ENCODE peak calls at places on chromosomes 5 and 9, in six cellular contexts. A, T, P, Y, Z and R are unnamed samples.

GRCh38 chr9:123960366-123960765 is 30.4 kb upstream of the DENND1A start:
- DNase-seq in A (no peak), Y (no peak), Z (no peak), P (no peak), T (no peak), R (peak; percentile 59)

GRCh38 chr9:86732514-86732913 is 214.8 kb downstream of the GAS1 start:
- DNase-seq in Z (no peak), P (peak; percentile 83), A (peak; percentile 92), Y (no peak), T (no peak), R (no peak)

GRCh38 chr5:24492231-24492630 is 152.5 kb downstream of the CDH10 start:
- DNase-seq in Y (no peak), P (peak; percentile 46), A (no peak), Z (no peak), T (no peak), R (no peak)

GRCh38 chr5:14937277-14937676 is 65.7 kb upstream of the ANKH start:
- DNase-seq in P (no peak), Y (no peak), T (no peak), Z (no peak), A (no peak), R (no peak)

GRCh38 chr5:77294212-77294611 is 83.7 kb downstream of the PDE8B start:
- DNase-seq in Z (no peak), T (no peak), Y (no peak), P (no peak), A (no peak), R (no peak)

GRCh38 chr5:2006971-2007291 is 124.2 kb upstream of the IRX4 start:
- DNase-seq in P (no peak), A (no peak), T (no peak), Z (no peak), Y (no peak), R (no peak)

GRCh38 chr5:130400091-130400490 is 495.8 kb downstream of the CHSY3 start:
- DNase-seq in Z (no peak), Y (no peak), P (peak; percentile 88), T (no peak), A (no peak), R (no peak)

GRCh38 chr5:22998775-22999174 is 145.6 kb upstream of the CDH12 start:
- DNase-seq in P (no peak), A (no peak), Y (no peak), Z (no peak), T (no peak), R (no peak)

GRCh38 chr9:12708562-12709298 is 15.5 kb downstream of the TYRP1 start:
- DNase-seq in P (peak; percentile 86), Y (no peak), T (no peak), Z (no peak), A (peak; percentile 71), R (no peak)

GRCh38 chr5:10594591-10595210 is 30.8 kb downstream of the ANKRD33B start:
- DNase-seq in Z (no peak), P (no peak), T (no peak), Y (no peak), A (peak; percentile 49), R (no peak)

GRCh38 chr5:71748360-71748759 is 29.3 kb downstream of the CARTPT start:
- DNase-seq in P (no peak), Z (peak; percentile 45), T (no peak), A (no peak), Y (peak; percentile 94), R (no peak)

GRCh38 chr9:128899566-128900322 is 17.8 kb downstream of the LRRC8A start:
- DNase-seq in T (no peak), Z (no peak), P (peak; percentile 41), A (no peak), Y (no peak), R (no peak)

DNA sequence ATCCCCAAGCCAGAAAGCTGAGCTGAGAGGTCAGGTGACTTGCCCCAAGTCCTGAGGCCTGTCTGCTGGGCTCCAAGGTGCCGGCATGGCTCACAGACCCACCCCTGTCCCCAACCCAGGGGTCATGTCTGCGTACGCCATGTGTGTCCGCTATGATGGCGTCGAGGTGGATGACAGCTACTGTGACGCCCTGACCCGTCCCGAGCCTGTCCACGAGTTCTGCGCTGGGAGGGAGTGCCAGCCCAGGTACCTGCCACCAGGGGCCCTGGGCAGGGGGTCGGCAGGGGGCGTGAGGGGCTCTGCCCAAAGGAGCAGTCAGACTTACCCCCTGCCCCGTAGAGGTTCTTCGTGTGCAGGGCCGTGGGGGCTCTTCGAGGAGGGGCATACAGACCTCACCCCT is 32.3 kb downstream of the ADAMTSL2 start:
- DNase-seq in Y (no peak), P (no peak), A (no peak), T (no peak), Z (no peak), R (no peak)
- H3K27me3 ChIP-seq in Y (no peaks in the 10 kb centered on the region), P (no peaks in the 10 kb centered on the region), A (peaks cover 38% of the 10 kb centered on the region), T (no peaks in the 10 kb centered on the region), Z (no peaks in the 10 kb centered on the region), R (no peaks in the 10 kb centered on the region)

GRCh38 chr5:149827501-149827990 is 97.4 kb downstream of the PPARGC1B start:
- DNase-seq in T (no peak), Y (no peak), P (no peak), Z (no peak), A (no peak), R (no peak)
- H3K27me3 ChIP-seq in T (no peaks in the 10 kb centered on the region), Y (no peaks in the 10 kb centered on the region), P (no peaks in the 10 kb centered on the region), Z (no peaks in the 10 kb centered on the region), A (peaks cover 2% of the 10 kb centered on the region), R (no peaks in the 10 kb centered on the region)

DNA sequence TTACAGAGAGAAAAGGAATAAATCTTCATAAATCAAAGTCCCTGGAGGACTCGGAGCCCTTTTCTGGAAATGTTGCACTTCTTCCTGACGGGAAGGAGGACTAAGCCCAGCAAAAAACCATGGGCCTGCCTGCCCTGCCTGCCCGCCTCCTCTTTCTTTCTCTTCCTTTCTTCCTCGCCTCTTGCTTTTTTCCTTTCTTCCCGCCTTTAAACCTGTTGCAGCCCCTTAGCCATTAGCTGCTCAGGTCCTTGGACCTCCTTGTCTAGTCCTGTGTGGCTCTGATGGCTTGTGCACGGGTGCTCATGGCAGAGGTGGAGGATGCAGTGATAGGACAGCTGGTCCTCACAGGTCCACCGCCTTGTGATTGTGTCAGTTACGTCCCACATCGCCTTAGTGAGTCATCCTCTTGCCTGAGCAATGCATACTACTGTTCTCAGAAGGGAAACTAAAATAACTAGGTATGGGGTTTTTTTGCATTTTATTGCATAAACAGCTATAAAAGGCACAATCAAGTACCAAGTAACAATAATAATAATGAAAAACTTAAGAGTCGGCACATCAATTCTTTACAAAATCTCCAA is 6.3 kb downstream of the DMRT3 start:
- DNase-seq in T (no peak), Z (no peak), Y (no peak), P (no peak), A (peak; percentile 4), R (no peak)
- H3K27me3 ChIP-seq in T (peaks cover 40% of the 10 kb centered on the region), Z (peaks cover 100% of the 10 kb centered on the region), Y (peaks cover 18% of the 10 kb centered on the region), P (peaks cover 59% of the 10 kb centered on the region), A (peaks cover 44% of the 10 kb centered on the region), R (no peaks in the 10 kb centered on the region)

GRCh38 chr9:83032065-83032625 is 30.8 kb downstream of the RASEF start:
- DNase-seq in Z (no peak), T (no peak), Y (no peak), P (peak; percentile 53), A (no peak), R (no peak)
- H3K27me3 ChIP-seq in Z (no peaks in the 10 kb centered on the region), T (no peaks in the 10 kb centered on the region), Y (no peaks in the 10 kb centered on the region), P (no peaks in the 10 kb centered on the region), A (no peaks in the 10 kb centered on the region), R (no peaks in the 10 kb centered on the region)

GRCh38 chr5:93572101-93572772 is 8.8 kb downstream of the NR2F1-AS1 start:
- DNase-seq in P (no peak), T (no peak), Y (no peak), Z (no peak), A (no peak), R (no peak)

GRCh38 chr5:93569295-93570164 is 11.5 kb downstream of the NR2F1-AS1 start:
- DNase-seq in T (no peak), P (no peak), A (no peak), Z (no peak), Y (no peak), R (no peak)

GRCh38 chr5:93570294-93571110 is 10.5 kb downstream of the NR2F1-AS1 start:
- DNase-seq in Y (no peak), Z (no peak), P (no peak), T (no peak), A (no peak), R (no peak)

GRCh38 chr5:93572773-93573626 is 8.0 kb downstream of the NR2F1-AS1 start:
- DNase-seq in A (no peak), T (no peak), Y (no peak), Z (no peak), P (no peak), R (no peak)

GRCh38 chr5:93571111-93571977 is 9.7 kb downstream of the NR2F1-AS1 start:
- DNase-seq in A (no peak), Z (no peak), P (no peak), T (no peak), Y (no peak), R (no peak)
- H3K27me3 ChIP-seq in A (no peaks in the 10 kb centered on the region), Z (peaks cover 100% of the 10 kb centered on the region), P (no peaks in the 10 kb centered on the region), T (peaks cover 67% of the 10 kb centered on the region), Y (peaks cover 16% of the 10 kb centered on the region), R (no peaks in the 10 kb centered on the region)

GRCh38 chr5:161547573-161548471 is 1.3 kb upstream of the GABRB2 start:
- DNase-seq in P (no peak), A (no peak), Z (no peak), T (no peak), Y (no peak), R (no peak)

GRCh38 chr5:161548472-161549094 is 2.1 kb upstream of the GABRB2 start:
- DNase-seq in Z (no peak), A (no peak), P (no peak), Y (no peak), T (no peak), R (no peak)

GRCh38 chr5:161546463-161547301 is at the start of gene GABRB2:
- DNase-seq in T (no peak), P (no peak), Y (no peak), Z (peak; percentile 36), A (no peak), R (no peak)

GRCh38 chr5:161545701-161546462 is 643 bp downstream of the GABRB2 start:
- DNase-seq in Z (no peak), Y (no peak), P (no peak), T (no peak), A (no peak), R (no peak)

GRCh38 chr5:161544350-161544765 is 2.2 kb downstream of the GABRB2 start:
- DNase-seq in Y (no peak), T (no peak), P (peak; percentile 33), Z (no peak), A (peak; percentile 4), R (peak; percentile 76)
- H3K27me3 ChIP-seq in Y (peaks cover 21% of the 10 kb centered on the region), T (peaks cover 16% of the 10 kb centered on the region), P (no peaks in the 10 kb centered on the region), Z (peaks cover 76% of the 10 kb centered on the region), A (no peaks in the 10 kb centered on the region), R (no peaks in the 10 kb centered on the region)

GRCh38 chr5:173230741-173231380 is 4.1 kb downstream of the NKX2-5 start:
- DNase-seq in Y (no peak), T (no peak), A (no peak), Z (no peak), P (no peak), R (no peak)
- H3K27me3 ChIP-seq in Y (peaks cover 47% of the 10 kb centered on the region), T (peaks cover 48% of the 10 kb centered on the region), A (peaks cover 93% of the 10 kb centered on the region), Z (peaks cover 97% of the 10 kb centered on the region), P (peaks cover 20% of the 10 kb centered on the region), R (no peaks in the 10 kb centered on the region)

GRCh38 chr5:176732736-176733585 is 77.4 kb upstream of the UNC5A start:
- DNase-seq in Z (no peak), A (no peak), Y (no peak), T (no peak), P (no peak), R (no peak)
- H3K27me3 ChIP-seq in Z (peaks cover 98% of the 10 kb centered on the region), A (peaks cover 77% of the 10 kb centered on the region), Y (peaks cover 11% of the 10 kb centered on the region), T (no peaks in the 10 kb centered on the region), P (peaks cover 75% of the 10 kb centered on the region), R (no peaks in the 10 kb centered on the region)